ENCODE peak calls at places on chromosomes 16 and 17, in four cellular contexts. U, M, J and H are unnamed samples.

GRCh38 chr17:62902573-62903229 is 63.3 kb upstream of the TANC2 start:
- DNase-seq in J (no peak), M (no peak), U (no peak), H (no peak)

GRCh38 chr17:77829871-77830799 is 128.4 kb upstream of the TNRC6C start:
- DNase-seq in J (peak; percentile 45), U (no peak), M (peak; percentile 24), H (no peak)

GRCh38 chr16:22278418-22278817 is 18.8 kb upstream of the POLR3E start:
- DNase-seq in U (no peak), J (no peak), M (no peak), H (no peak)

GRCh38 chr16:78639775-78640174 is 540.3 kb downstream of the WWOX start:
- DNase-seq in U (no peak), M (peak; percentile 2), J (no peak), H (no peak)

GRCh38 chr16:63629272-63629671 is 1492.6 kb downstream of the CDH11 start:
- DNase-seq in U (no peak), M (no peak), J (no peak), H (no peak)

GRCh38 chr16:630024-630814 is 566 bp upstream of the WFIKKN1 start:
- DNase-seq in U (no peak), J (no peak), M (no peak), H (no peak)

GRCh38 chr16:56190903-56191806 is at the start of gene GNAO1:
- DNase-seq in J (peak; percentile 71), U (peak; percentile 93), M (peak; percentile 66), H (peak; percentile 62)

GRCh38 chr16:27920391-27920891 is 143.1 kb downstream of the GSG1L start:
- DNase-seq in J (peak; percentile 30), M (no peak), U (peak; percentile 90), H (peak; percentile 71)

GRCh38 chr17:51487947-51488346 is 227.6 kb downstream of the UTP18 start:
- DNase-seq in U (no peak), M (peak; percentile 3), J (peak; percentile 27), H (no peak)

GRCh38 chr17:32609085-32609484 is 122.3 kb downstream of the CDK5R1 start:
- DNase-seq in J (peak; percentile 27), M (peak; percentile 67), U (no peak), H (no peak)

GRCh38 chr17:82408288-82408937 is 9.7 kb upstream of the HEXD start:
- DNase-seq in J (no peak), M (no peak), U (no peak), H (no peak)